ENCODE peak calls at places on chromosomes 1 and 21, in five cellular contexts. R, W, F, D and E are unnamed samples.

GRCh38 chr1:48471103-48471502 is 901 bp downstream of the SPATA6 start:
- DNase-seq in R (peak), W (no peak), F (peak), D (no peak), E (no peak)

GRCh38 chr1:245735831-245736530 is 581.2 kb downstream of the KIF26B start:
- DNase-seq in R (no peak), W (no peak), F (peak), D (no peak), E (no peak)

GRCh38 chr1:73333847-73334503 is 864.0 kb downstream of the LRRIQ3 start:
- DNase-seq in R (no peak), W (no peak), F (no peak), D (no peak), E (no peak)

GRCh38 chr1:41382531-41383090 is 21.4 kb downstream of the FOXO6 start:
- DNase-seq in R (no peak), W (no peak), F (peak), D (peak), E (no peak)

GRCh38 chr1:69710484-69710883 is 142.8 kb downstream of the LRRC7 start:
- DNase-seq in R (no peak), W (no peak), F (peak), D (no peak), E (no peak)

GRCh38 chr1:20057886-20058420 is 12.0 kb upstream of the PLA2G5 start:
- DNase-seq in R (no peak), W (no peak), F (no peak), D (no peak), E (no peak)

GRCh38 chr1:110119843-110120242 is 7.6 kb downstream of the UBL4B start:
- DNase-seq in R (no peak), W (no peak), F (no peak), D (no peak), E (no peak)

GRCh38 chr1:222996307-222996983 is 146.6 kb downstream of the TLR5 start:
- DNase-seq in R (no peak), W (no peak), F (peak), D (no peak), E (no peak)

GRCh38 chr1:204968946-204969345 is 74.1 kb upstream of the CNTN2 start:
- DNase-seq in R (no peak), W (no peak), F (no peak), D (no peak), E (no peak)

GRCh38 chr1:151443846-151444790 is 15.2 kb downstream of the POGZ start:
- DNase-seq in R (peak), W (peak), F (peak), D (peak), E (peak)

GRCh38 chr1:112021263-112021662 is 31.8 kb upstream of the KCND3 start:
- DNase-seq in R (no peak), W (no peak), F (no peak), D (no peak), E (no peak)

GRCh38 chr1:184698969-184699368 is 55.7 kb downstream of the EDEM3 start:
- DNase-seq in R (no peak), W (no peak), F (no peak), D (no peak), E (no peak)

GRCh38 chr1:8878448-8879347 is at the start of gene ENO1:
- DNase-seq in R (peak), W (peak), F (peak), D (peak), E (peak)

GRCh38 chr1:153127296-153127695 is 14.0 kb upstream of the SPRR2F start:
- DNase-seq in R (no peak), W (no peak), F (no peak), D (no peak), E (no peak)

GRCh38 chr21:43733529-43734071 is 14.7 kb downstream of the PDXK start:
- DNase-seq in R (no peak), W (no peak), F (no peak), D (no peak), E (no peak)

GRCh38 chr1:179017383-179018326 is 8.0 kb upstream of the FAM20B start:
- DNase-seq in R (no peak), W (no peak), F (no peak), D (no peak), E (no peak)

GRCh38 chr1:220825819-220826551 is 39.3 kb downstream of the MTARC1 start:
- DNase-seq in R (no peak), W (no peak), F (peak), D (no peak), E (no peak)

GRCh38 chr1:42740756-42741580 is 932 bp upstream of the CLDN19 start:
- DNase-seq in R (no peak), W (no peak), F (no peak), D (no peak), E (no peak)

GRCh38 chr1:119632103-119632490 is 16.0 kb downstream of the ZNF697 start:
- DNase-seq in R (no peak), W (no peak), F (no peak), D (no peak), E (no peak)

GRCh38 chr1:182851825-182852224 is 12.7 kb downstream of the DHX9 start:
- DNase-seq in R (no peak), W (no peak), F (no peak), D (no peak), E (no peak)

GRCh38 chr1:182850319-182850718 is 11.2 kb downstream of the DHX9 start:
- DNase-seq in R (no peak), W (no peak), F (no peak), D (no peak), E (no peak)

GRCh38 chr1:182845894-182846293 is 6.7 kb downstream of the DHX9 start:
- DNase-seq in R (no peak), W (no peak), F (no peak), D (no peak), E (no peak)

GRCh38 chr1:182847105-182847504 is 8.0 kb downstream of the DHX9 start:
- DNase-seq in R (no peak), W (no peak), F (no peak), D (no peak), E (no peak)

GRCh38 chr1:182848736-182849135 is 9.6 kb downstream of the DHX9 start:
- DNase-seq in R (no peak), W (no peak), F (no peak), D (no peak), E (no peak)
- TF ChIP-seq CTCF in R (no peak), W (no peak), F (no peak), D (no peak), E (no peak)

GRCh38 chr1:230773396-230774033 is 26.3 kb downstream of the CAPN9 start:
- DNase-seq in R (no peak), W (no peak), F (no peak), D (no peak), E (no peak)

GRCh38 chr1:230768903-230769570 is 21.8 kb downstream of the CAPN9 start:
- DNase-seq in R (no peak), W (no peak), F (peak), D (peak), E (no peak)

GRCh38 chr1:230770317-230770716 is 23.1 kb downstream of the CAPN9 start:
- DNase-seq in R (no peak), W (no peak), F (no peak), D (no peak), E (no peak)

GRCh38 chr1:230771773-230772354 is 24.7 kb downstream of the CAPN9 start:
- DNase-seq in R (no peak), W (no peak), F (no peak), D (no peak), E (no peak)

GRCh38 chr1:230772457-230773395 is 25.5 kb downstream of the CAPN9 start:
- DNase-seq in R (peak), W (no peak), F (peak), D (peak), E (no peak)
- TF ChIP-seq CTCF in R (peak), W (no peak), F (peak), D (peak), E (no peak)

DNA sequence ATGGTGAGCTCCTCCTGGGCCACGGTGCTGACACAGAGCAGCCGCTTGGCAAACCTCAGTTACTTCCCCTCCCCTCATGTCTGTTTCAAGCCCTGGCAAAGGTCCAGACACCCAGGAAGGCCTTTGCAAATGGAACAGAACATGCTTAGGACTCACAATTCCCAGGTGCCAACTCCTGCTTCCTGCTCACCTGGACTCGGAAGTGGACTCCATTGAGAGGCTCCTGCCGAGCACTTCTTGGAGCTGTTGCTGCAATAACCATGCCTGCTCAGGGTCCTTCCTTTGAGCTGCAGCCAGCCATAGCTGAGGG is 10.7 kb downstream of the DCST2 start:
- DNase-seq in R (no peak), W (no peak), F (no peak), D (peak), E (no peak)
- TF ChIP-seq CTCF in R (no peak), W (no peak), F (no peak), D (no peak), E (no peak)

GRCh38 chr1:12191242-12192032 is 24.6 kb downstream of the TNFRSF1B start:
- DNase-seq in R (no peak), W (no peak), F (no peak), D (no peak), E (no peak)
- TF ChIP-seq CTCF in R (no peak), W (no peak), F (no peak), D (no peak), E (no peak)

DNA sequence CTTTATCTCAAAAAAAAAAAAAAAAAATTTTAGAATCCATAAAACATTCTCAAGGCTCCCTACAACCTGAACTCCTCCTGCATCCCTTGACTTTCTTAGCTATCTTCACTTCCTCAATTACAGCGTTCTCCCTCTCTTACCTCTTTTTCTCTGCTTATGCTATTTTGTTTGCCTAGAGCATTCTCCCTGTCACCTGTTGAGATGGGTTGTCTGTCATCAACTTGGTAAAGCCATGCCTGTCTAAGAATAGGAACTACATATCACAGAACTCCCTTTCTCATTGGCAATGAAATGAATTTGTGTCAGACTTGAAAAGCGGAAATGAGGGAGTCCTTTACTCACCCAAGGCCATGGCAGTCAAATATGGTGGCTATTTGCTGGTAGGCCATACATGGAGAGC is 129.6 kb upstream of the CACHD1 start:
- DNase-seq in R (no peak), W (no peak), F (no peak), D (no peak), E (no peak)
- TF ChIP-seq CTCF in R (no peak), W (no peak), F (no peak), D (no peak), E (no peak)

DNA sequence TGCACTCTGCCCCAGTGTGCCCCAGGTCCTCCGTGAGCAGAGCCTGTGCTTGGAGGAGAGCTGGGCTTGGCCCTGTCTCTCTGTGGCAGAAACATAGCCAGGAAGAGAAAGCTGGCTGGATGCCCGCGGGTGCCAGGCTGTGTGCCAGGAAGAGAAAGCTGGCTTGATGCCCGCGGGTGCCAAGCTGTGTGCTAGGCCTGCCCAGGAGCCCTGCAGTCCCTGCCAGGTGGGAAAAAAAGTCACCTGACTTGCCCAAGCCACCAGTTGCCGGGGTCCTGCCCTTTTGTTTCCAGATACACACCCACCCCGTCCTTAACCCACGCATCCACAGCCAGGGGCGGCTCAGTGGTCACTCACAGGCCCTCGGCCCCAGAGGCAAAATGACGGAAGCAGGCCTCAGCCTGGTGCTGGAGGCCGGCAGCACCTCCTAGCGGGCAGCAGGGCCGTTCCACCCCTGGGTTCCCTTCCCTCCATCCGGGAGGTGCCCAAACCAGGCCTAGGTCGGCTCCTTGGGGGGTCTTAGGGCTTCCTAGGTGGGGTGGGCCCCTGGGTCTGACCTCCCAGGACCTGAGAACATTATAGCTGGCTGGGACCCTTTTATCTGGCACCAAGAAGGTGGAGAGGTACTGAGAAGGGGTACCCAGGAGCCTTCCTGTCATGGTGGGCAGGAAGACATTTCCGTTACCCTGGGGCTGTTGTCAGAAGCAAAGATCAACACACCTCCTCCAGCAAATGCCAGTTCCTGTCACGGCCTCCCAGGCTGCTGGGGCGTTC is 9.1 kb downstream of the ITGB2 start:
- DNase-seq in R (peak), W (no peak), F (no peak), D (peak), E (peak)
- TF ChIP-seq CTCF in R (no peak), W (peak), F (no peak), D (peak), E (peak)

DNA sequence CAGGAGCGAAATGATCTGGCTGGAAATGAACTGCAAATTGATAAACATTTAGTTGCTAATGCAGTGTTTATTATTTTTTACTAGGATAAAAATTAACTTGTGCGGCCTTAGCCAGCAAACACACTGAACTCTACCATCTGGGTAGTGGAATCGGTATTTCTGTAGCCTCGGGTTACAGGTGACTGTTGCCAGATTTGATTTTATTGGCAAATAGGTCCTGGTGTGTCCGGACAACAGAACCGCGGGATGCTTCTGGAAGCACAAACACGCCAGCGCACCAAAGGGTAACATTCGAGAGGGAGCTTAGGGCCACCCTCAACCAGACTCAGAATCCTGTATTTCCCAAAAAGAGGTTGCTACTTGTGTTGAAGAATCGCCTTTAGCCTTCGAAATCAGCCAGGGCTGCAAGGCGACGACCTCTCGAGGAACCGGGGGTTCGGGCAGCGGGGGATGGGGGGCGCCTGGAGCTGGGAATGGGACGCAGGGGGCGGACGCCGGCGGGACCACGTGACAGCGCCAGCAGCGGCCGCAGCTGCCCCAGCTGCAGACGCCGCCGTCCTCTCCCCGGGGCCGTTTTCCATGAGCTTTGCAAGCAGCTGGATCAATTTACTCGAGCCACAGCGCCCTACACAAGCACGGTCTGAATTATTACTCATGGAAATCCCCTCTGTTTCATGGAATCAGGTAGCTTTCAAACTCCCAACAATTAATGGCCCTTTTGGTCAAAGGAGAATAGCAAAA is 158.8 kb downstream of the TOMM20 start:
- DNase-seq in R (peak), W (no peak), F (peak), D (no peak), E (no peak)
- TF ChIP-seq CTCF in R (peak), W (no peak), F (no peak), D (no peak), E (no peak)

GRCh38 chr1:78553859-78554258 is 63.1 kb downstream of the PTGFR start:
- DNase-seq in R (no peak), W (no peak), F (peak), D (no peak), E (no peak)
- TF ChIP-seq CTCF in R (no peak), W (no peak), F (no peak), D (peak), E (no peak)